ENCODE peak calls at places on chromosomes 13 and 19, in six cellular contexts. H is HepG2, U is H1, N is K562, T is HCT116, Z is GM12878. O is an unnamed sample.

GRCh38 chr19:13718733-13719132 is 45.6 kb upstream of the MRI1 start:
- DNase-seq in H (no peak), U (peak; percentile 29), N (no peak), T (no peak), Z (no peak), O (peak; percentile 54)

GRCh38 chr13:43573361-43573740 is 213.4 kb downstream of the ENOX1 start:
- DNase-seq in H (no peak), U (no peak), N (no peak), T (no peak), Z (no peak), O (no peak)

GRCh38 chr13:29583073-29583785 is 12.3 kb downstream of the SLC7A1 start:
- DNase-seq in H (no peak), U (no peak), N (peak; percentile 23), T (no peak), Z (no peak), O (no peak)

GRCh38 chr13:112968380-112968909 is 569 bp upstream of the MCF2L start:
- DNase-seq in H (no peak), U (no peak), N (no peak), T (no peak), Z (no peak), O (no peak)

GRCh38 chr19:33988601-33989000 is 183.7 kb upstream of the LSM14A start:
- DNase-seq in H (no peak), U (no peak), N (no peak), T (no peak), Z (no peak), O (no peak)

GRCh38 chr19:8161135-8161646 is 11.8 kb upstream of the FBN3 start:
- DNase-seq in H (peak; percentile 65), U (no peak), N (peak; percentile 68), T (peak; percentile 48), Z (peak; percentile 39), O (no peak)

GRCh38 chr13:113756441-113757097 is 2.5 kb upstream of the TMEM255B start:
- DNase-seq in H (no peak), U (no peak), N (no peak), T (no peak), Z (no peak), O (no peak)

GRCh38 chr13:67063036-67063435 is 167.1 kb downstream of the PCDH9 start:
- DNase-seq in H (no peak), U (no peak), N (no peak), T (no peak), Z (no peak), O (no peak)

GRCh38 chr13:51532736-51533197 is 51.5 kb upstream of the WDFY2 start:
- DNase-seq in H (no peak), U (no peak), N (no peak), T (no peak), Z (no peak), O (no peak)

GRCh38 chr13:67134322-67135129 is 95.6 kb downstream of the PCDH9 start:
- DNase-seq in H (no peak), U (no peak), N (no peak), T (no peak), Z (no peak), O (no peak)

GRCh38 chr13:114269281-114269770 is 12.1 kb upstream of the UPF3A start:
- DNase-seq in H (no peak), U (no peak), N (no peak), T (no peak), Z (no peak), O (no peak)

GRCh38 chr13:40563350-40564125 is 102.9 kb downstream of the FOXO1 start:
- DNase-seq in H (peak; percentile 97), U (no peak), N (no peak), T (no peak), Z (no peak), O (no peak)

GRCh38 chr13:77702364-77702763 is 4.9 kb downstream of the SLAIN1 start:
- DNase-seq in H (no peak), U (no peak), N (no peak), T (no peak), Z (no peak), O (no peak)

GRCh38 chr13:95676100-95676774 is 702 bp upstream of the DNAJC3 start:
- DNase-seq in H (peak; percentile 50), U (no peak), N (peak; percentile 10), T (peak; percentile 22), Z (no peak), O (no peak)

GRCh38 chr13:75841905-75842304 is 205.8 kb downstream of the LMO7 start:
- DNase-seq in H (no peak), U (no peak), N (no peak), T (no peak), Z (no peak), O (no peak)

GRCh38 chr19:16912780-16913179 is 24.0 kb downstream of the F2RL3 start:
- DNase-seq in H (no peak), U (no peak), N (no peak), T (no peak), Z (no peak), O (no peak)

GRCh38 chr13:97944396-97945029 is 9.0 kb upstream of the IPO5 start:
- DNase-seq in H (no peak), U (no peak), N (no peak), T (no peak), Z (no peak), O (no peak)

GRCh38 chr19:43983544-43983911 is 460 bp upstream of the ZNF155 start:
- DNase-seq in H (no peak), U (no peak), N (no peak), T (no peak), Z (no peak), O (no peak)

GRCh38 chr19:43984687-43985000 is 656 bp downstream of the ZNF155 start:
- DNase-seq in H (no peak), U (no peak), N (no peak), T (no peak), Z (no peak), O (no peak)

DNA sequence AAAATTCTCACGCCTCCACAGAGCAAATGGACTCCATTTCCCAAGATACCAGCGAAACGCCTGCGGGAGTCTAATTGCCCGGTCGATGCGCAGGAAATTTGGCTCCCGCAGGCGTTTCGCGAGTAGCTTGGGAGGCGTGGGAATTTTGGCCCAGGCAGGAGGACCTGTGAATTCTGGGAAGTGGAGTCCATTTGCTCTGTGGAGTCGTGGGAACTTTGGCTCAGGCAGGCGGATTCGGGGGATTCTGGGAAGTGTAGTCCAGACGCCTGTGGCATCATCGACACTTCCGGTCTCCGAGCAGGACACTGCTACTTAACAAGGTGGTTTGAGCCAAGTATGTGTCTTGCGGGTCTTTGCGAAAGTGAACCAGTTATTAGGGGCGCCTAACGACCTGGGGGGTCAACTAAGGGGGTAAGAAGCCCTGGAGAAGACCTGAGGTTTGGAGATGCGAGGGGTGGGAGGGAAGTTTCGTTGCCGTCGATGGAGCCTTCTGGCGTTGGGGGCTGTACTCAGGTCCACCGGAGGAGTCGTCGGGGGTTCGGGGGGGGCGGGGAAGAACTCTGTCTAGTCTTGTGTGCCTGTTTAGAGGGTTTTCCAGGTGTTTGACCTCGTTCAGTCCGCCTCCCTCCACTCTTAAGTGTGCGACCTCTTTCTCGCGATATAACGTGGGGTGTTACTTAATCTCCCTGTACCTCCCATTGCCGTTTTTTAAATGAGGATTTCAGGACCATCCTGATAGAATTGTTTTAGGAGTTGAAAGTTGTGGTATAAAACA is at the start of gene ZNF155:
- DNase-seq in H (peak; percentile 87), U (peak; percentile 94), N (peak; percentile 70), T (peak; percentile 86), Z (peak; percentile 81), O (peak; percentile 92)
- H3K4me3 ChIP-seq in H (peak within 1 kb of the TSS; percentile 67), U (peak within 1 kb of the TSS; percentile 87), N (peak within 1 kb of the TSS; percentile 32), T (peak within 1 kb of the TSS; percentile 44), Z (peak within 1 kb of the TSS; percentile 90), O (peak within 1 kb of the TSS; percentile 55)

GRCh38 chr19:19138110-19138981 is at the start of gene TMEM161A:
- DNase-seq in H (peak; percentile 96), U (peak; percentile 88), N (peak; percentile 99), T (peak; percentile 98), Z (peak; percentile 98), O (peak; percentile 98)

GRCh38 chr19:19134687-19135158 is 3.6 kb downstream of the TMEM161A start:
- DNase-seq in H (no peak), U (peak; percentile 44), N (peak; percentile 88), T (no peak), Z (no peak), O (no peak)

GRCh38 chr19:19139876-19140229 is 1.6 kb upstream of the TMEM161A start:
- DNase-seq in H (no peak), U (no peak), N (no peak), T (no peak), Z (no peak), O (no peak)

GRCh38 chr19:19140476-19140875 is 2.2 kb upstream of the TMEM161A start:
- DNase-seq in H (no peak), U (no peak), N (no peak), T (no peak), Z (no peak), O (no peak)

GRCh38 chr19:19137556-19138109 is 645 bp downstream of the TMEM161A start:
- DNase-seq in H (no peak), U (no peak), N (peak; percentile 28), T (no peak), Z (no peak), O (no peak)
- TF ChIP-seq ZNF274 in H (no peak), U (no peak), N (no peak), T (no peak), Z (no peak), O (no peak)

GRCh38 chr19:50827476-50827875 is 3.9 kb upstream of the KLK1 start:
- DNase-seq in H (no peak), U (no peak), N (no peak), T (no peak), Z (no peak), O (no peak)
- H3K4me3 ChIP-seq in H (no peak overlapping the region), U (no peak overlapping the region), N (no peak overlapping the region), T (no peak overlapping the region), Z (no peak overlapping the region), O (no peak overlapping the region)

GRCh38 chr19:2952953-2953481 is 8.2 kb upstream of the ZNF77 start:
- DNase-seq in H (peak; percentile 37), U (no peak), N (no peak), T (no peak), Z (no peak), O (no peak)
- TF ChIP-seq ZNF274 in H (no peak), U (no peak), N (no peak), T (no peak), Z (no peak), O (no peak)

GRCh38 chr19:46537136-46538097 is 41.8 kb upstream of the PNMA8B start:
- DNase-seq in H (no peak), U (no peak), N (peak; percentile 77), T (no peak), Z (no peak), O (no peak)

GRCh38 chr19:46533085-46534081 is 37.7 kb upstream of the PNMA8B start:
- DNase-seq in H (no peak), U (no peak), N (no peak), T (no peak), Z (no peak), O (no peak)

DNA sequence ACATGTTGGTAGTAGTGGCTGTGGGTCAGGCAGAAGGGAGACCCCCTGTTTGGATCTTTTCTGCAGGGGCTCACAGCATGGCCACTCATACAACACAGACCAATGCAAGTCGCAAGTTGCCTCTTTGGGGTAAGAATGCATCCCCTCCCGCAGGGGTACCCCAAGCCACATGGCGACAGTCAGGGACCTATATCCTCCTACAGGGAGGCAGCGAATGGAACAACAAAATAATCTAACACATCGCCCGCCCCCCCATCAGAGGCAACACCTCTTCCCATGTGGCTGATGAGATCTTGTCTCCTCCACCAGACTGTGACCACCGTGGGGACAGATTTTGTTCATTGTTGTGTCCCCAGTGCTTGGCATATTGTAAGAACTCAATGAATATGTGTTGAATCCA is 40.7 kb upstream of the PNMA8B start:
- DNase-seq in H (no peak), U (no peak), N (no peak), T (no peak), Z (no peak), O (no peak)
- H3K4me3 ChIP-seq in H (no peak overlapping the region), U (no peak overlapping the region), N (no peak overlapping the region), T (no peak overlapping the region), Z (no peak overlapping the region), O (no peak overlapping the region)

O was measured in NT2/D1.